ENCODE peak calls at places on chromosomes 6 and 20, in seven cellular contexts. U is thoracic aorta; E is CD4-positive, alpha-beta memory T cell; Z is H1; I is lung; W is mammary epithelial cell; C is mesendoderm. V is an unnamed sample.

GRCh38 chr20:59576216-59576953 is 28.0 kb upstream of the PHACTR3 start:
- DNase-seq in U (no peak), E (no peak), Z (no peak), I (no peak), W (no peak), C (peak; percentile 22), V (peak; percentile 45)

GRCh38 chr6:157908369-157909281 is 73.0 kb upstream of the SYNJ2 start:
- DNase-seq in U (no peak), E (no peak), Z (no peak), I (no peak), W (no peak), C (no peak), V (no peak)

GRCh38 chr6:39102024-39102820 is 12.8 kb downstream of the SAYSD1 start:
- DNase-seq in U (no peak), E (no peak), Z (no peak), I (no peak), W (peak; percentile 20), C (peak; percentile 78), V (no peak)

GRCh38 chr6:79377830-79378460 is 143.5 kb upstream of the HMGN3 start:
- DNase-seq in U (no peak), E (no peak), Z (no peak), I (no peak), W (no peak), C (no peak), V (peak; percentile 26)

GRCh38 chr6:73200735-73201134 is 24.6 kb downstream of the KHDC1L start:
- DNase-seq in U (no peak), E (no peak), Z (no peak), I (no peak), W (no peak), C (no peak), V (no peak)

GRCh38 chr6:69379518-69379917 is 417.3 kb downstream of the LMBRD1 start:
- DNase-seq in U (no peak), E (no peak), Z (no peak), I (no peak), W (no peak), C (no peak), V (no peak)

GRCh38 chr6:112049051-112049799 is 4.7 kb upstream of the CCN6 start:
- DNase-seq in U (no peak), E (no peak), Z (no peak), I (no peak), W (peak; percentile 49), C (no peak), V (no peak)

GRCh38 chr20:6700563-6701328 is 66.7 kb upstream of the BMP2 start:
- DNase-seq in U (no peak), E (no peak), Z (no peak), I (no peak), W (no peak), C (no peak), V (peak; percentile 51)

GRCh38 chr20:47413189-47413588 is 56.7 kb upstream of the ZMYND8 start:
- DNase-seq in U (no peak), E (no peak), Z (no peak), I (no peak), W (no peak), C (no peak), V (no peak)

GRCh38 chr6:157944983-157945931 is 36.4 kb upstream of the SYNJ2 start:
- DNase-seq in U (no peak), E (no peak), Z (no peak), I (no peak), W (no peak), C (no peak), V (no peak)

GRCh38 chr20:22490287-22491187 is 93.8 kb downstream of the FOXA2 start:
- DNase-seq in U (no peak), E (no peak), Z (no peak), I (peak; percentile 68), W (no peak), C (peak; percentile 77), V (peak; percentile 94)

GRCh38 chr6:104959453-104959858 is 2.5 kb downstream of the LIN28B start:
- DNase-seq in U (no peak), E (no peak), Z (no peak), I (no peak), W (no peak), C (peak; percentile 28), V (no peak)

GRCh38 chr6:135346747-135347146 is 150.8 kb downstream of the AHI1 start:
- DNase-seq in U (no peak), E (no peak), Z (no peak), I (no peak), W (no peak), C (no peak), V (no peak)

GRCh38 chr6:54112171-54112650 is 968 bp downstream of the MLIP start:
- DNase-seq in U (no peak), E (no peak), Z (no peak), I (no peak), W (peak; percentile 8), C (peak; percentile 13), V (no peak)

GRCh38 chr6:20868397-20869185 is 334.3 kb downstream of the CDKAL1 start:
- DNase-seq in U (no peak), E (no peak), Z (no peak), I (no peak), W (no peak), C (peak; percentile 90), V (no peak)

GRCh38 chr6:105388392-105388791 is 14.5 kb downstream of the PREP start:
- DNase-seq in U (no peak), E (no peak), Z (no peak), I (no peak), W (no peak), C (no peak), V (no peak)

GRCh38 chr6:143911028-143911427 is 46.8 kb downstream of the ZC2HC1B start:
- DNase-seq in U (no peak), E (no peak), Z (no peak), I (no peak), W (no peak), C (no peak), V (no peak)

GRCh38 chr20:4869290-4870193 is 131.8 kb downstream of the SLC23A2 start:
- DNase-seq in U (no peak), E (peak; percentile 72), Z (no peak), I (no peak), W (no peak), C (no peak), V (no peak)

GRCh38 chr20:32465092-32465900 is 107.2 kb downstream of the ASXL1 start:
- DNase-seq in U (no peak), E (peak; percentile 12), Z (no peak), I (peak; percentile 74), W (peak; percentile 24), C (no peak), V (peak; percentile 88)

GRCh38 chr20:32464401-32465091 is 106.4 kb downstream of the ASXL1 start:
- DNase-seq in U (no peak), E (no peak), Z (no peak), I (no peak), W (no peak), C (no peak), V (no peak)

GRCh38 chr20:32462900-32463641 is 104.9 kb downstream of the ASXL1 start:
- DNase-seq in U (no peak), E (no peak), Z (no peak), I (no peak), W (no peak), C (no peak), V (no peak)

GRCh38 chr20:32461836-32462600 is 103.9 kb downstream of the ASXL1 start:
- DNase-seq in U (no peak), E (no peak), Z (no peak), I (no peak), W (no peak), C (no peak), V (no peak)

GRCh38 chr20:32463642-32464400 is 105.7 kb downstream of the ASXL1 start:
- DNase-seq in U (no peak), E (no peak), Z (no peak), I (no peak), W (no peak), C (no peak), V (peak; percentile 73)
- H3K4me1 ChIP-seq in U (no peaks in the 10 kb centered on the region), E (no peaks in the 10 kb centered on the region), Z (peaks cover 9% of the 10 kb centered on the region), I (no peaks in the 10 kb centered on the region), W (peaks cover 4% of the 10 kb centered on the region), C (no peaks in the 10 kb centered on the region), V (peaks cover 8% of the 10 kb centered on the region)

GRCh38 chr20:50376888-50377459 is 133.2 kb upstream of the PTPN1 start:
- DNase-seq in U (no peak), E (no peak), Z (no peak), I (no peak), W (peak; percentile 76), C (no peak), V (peak; percentile 53)

GRCh38 chr20:50376179-50376887 is 133.8 kb upstream of the PTPN1 start:
- DNase-seq in U (no peak), E (no peak), Z (no peak), I (no peak), W (no peak), C (no peak), V (no peak)

GRCh38 chr20:50372770-50373088 is 137.5 kb upstream of the PTPN1 start:
- DNase-seq in U (no peak), E (no peak), Z (no peak), I (no peak), W (peak; percentile 28), C (peak; percentile 51), V (no peak)

GRCh38 chr20:50373674-50374286 is 136.4 kb upstream of the PTPN1 start:
- DNase-seq in U (no peak), E (no peak), Z (no peak), I (no peak), W (peak; percentile 59), C (peak; percentile 14), V (no peak)

GRCh38 chr20:50374541-50375078 is 135.6 kb upstream of the PTPN1 start:
- DNase-seq in U (no peak), E (no peak), Z (no peak), I (no peak), W (no peak), C (no peak), V (no peak)
- H3K4me1 ChIP-seq in U (peaks cover 11% of the 10 kb centered on the region), E (no peaks in the 10 kb centered on the region), Z (no peaks in the 10 kb centered on the region), I (peaks cover 7% of the 10 kb centered on the region), W (peaks cover 45% of the 10 kb centered on the region), C (no peaks in the 10 kb centered on the region), V (peaks cover 12% of the 10 kb centered on the region)

DNA sequence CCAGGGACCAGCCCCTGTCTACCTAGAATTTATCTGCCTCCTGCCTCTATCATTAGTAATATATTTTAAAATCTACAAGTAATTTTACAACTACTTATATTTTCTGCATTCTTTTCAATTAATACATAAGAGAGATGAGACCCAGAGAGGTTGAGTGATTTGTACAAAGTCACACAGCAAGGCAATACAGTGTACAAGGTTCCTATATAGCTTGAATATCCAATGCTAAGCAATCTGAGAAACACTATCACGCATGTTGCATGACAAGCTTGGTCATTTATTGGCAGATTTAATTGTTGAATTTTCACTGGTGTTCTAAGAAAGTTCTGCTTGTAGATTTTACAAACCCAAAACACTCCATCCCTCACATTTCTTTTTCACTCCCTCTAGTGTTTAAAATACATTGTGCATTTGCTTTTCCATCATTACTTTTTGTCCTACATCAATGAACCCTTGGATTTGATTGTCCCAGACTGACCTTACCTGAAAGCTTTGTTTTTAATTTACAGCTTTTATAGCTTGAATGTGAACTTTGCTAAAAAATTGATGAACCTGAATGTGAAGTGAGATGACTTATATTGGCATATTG is 520.9 kb upstream of the CITED2 start:
- DNase-seq in U (no peak), E (no peak), Z (no peak), I (no peak), W (no peak), C (no peak), V (no peak)
- H3K4me1 ChIP-seq in U (no peaks in the 10 kb centered on the region), E (no peaks in the 10 kb centered on the region), Z (no peaks in the 10 kb centered on the region), I (no peaks in the 10 kb centered on the region), W (no peaks in the 10 kb centered on the region), C (no peaks in the 10 kb centered on the region), V (no peaks in the 10 kb centered on the region)

DNA sequence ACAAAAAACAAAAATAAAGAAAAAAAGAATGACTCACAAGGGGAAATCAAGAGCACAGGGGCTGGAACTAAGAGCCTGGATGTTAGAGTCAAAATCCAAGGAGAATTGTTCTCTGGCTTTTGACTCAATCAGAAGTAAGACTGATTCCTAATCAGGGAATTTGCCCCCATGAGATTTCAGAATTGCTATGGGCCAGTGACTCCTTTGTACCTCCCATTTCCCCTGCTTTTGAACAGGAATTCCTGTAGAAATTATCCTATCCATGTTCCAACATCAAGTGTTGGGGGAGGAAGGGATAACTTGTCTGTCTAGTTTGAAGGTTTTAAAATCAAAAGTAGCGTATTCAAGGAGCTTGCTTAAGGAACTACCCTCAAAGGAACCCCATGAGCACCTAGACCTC is 396.7 kb downstream of the CDC5L start:
- DNase-seq in U (no peak), E (no peak), Z (no peak), I (no peak), W (no peak), C (no peak), V (no peak)
- H3K4me1 ChIP-seq in U (no peaks in the 10 kb centered on the region), E (peaks cover 15% of the 10 kb centered on the region), Z (no peaks in the 10 kb centered on the region), I (no peaks in the 10 kb centered on the region), W (peaks cover 6% of the 10 kb centered on the region), C (no peaks in the 10 kb centered on the region), V (no peaks in the 10 kb centered on the region)

V was measured in right lobe of liver.